ENCODE peak calls at places on chromosomes 13 and 19, in nine cellular contexts. X, B, H, D, Y, J, G, Q and E are unnamed samples.

GRCh38 chr13:84400711-84401110 is 518.4 kb upstream of the SLITRK1 start:
- DNase-seq in B (no peak), Y (peak; percentile 1), Q (no peak), J (peak; percentile 27), G (no peak), D (no peak), H (no peak), X (no peak), E (no peak)

GRCh38 chr13:91368676-91369425 is 21.4 kb downstream of the MIR17HG start:
- DNase-seq in B (no peak), H (no peak), Y (no peak), Q (no peak), G (no peak), X (no peak), J (no peak), D (no peak), E (no peak)

GRCh38 chr19:5974721-5975387 is 3.1 kb downstream of the RANBP3 start:
- DNase-seq in X (no peak), G (no peak), D (no peak), Y (no peak), J (no peak), Q (no peak), H (no peak), B (peak; percentile 69), E (no peak)

GRCh38 chr19:39546599-39546998 is 6.6 kb upstream of the EID2 start:
- DNase-seq in G (no peak), B (no peak), X (no peak), H (no peak), J (no peak), D (no peak), Y (no peak), Q (no peak), E (peak; percentile 34)

GRCh38 chr19:46040952-46041500 is at the start of gene IGFL4:
- DNase-seq in D (no peak), X (no peak), G (no peak), Y (no peak), B (no peak), J (peak; percentile 48), H (no peak), Q (no peak), E (no peak)

GRCh38 chr13:98214008-98214643 is 37.1 kb upstream of the RNF113B start:
- DNase-seq in J (no peak), B (no peak), G (peak; percentile 74), Q (no peak), H (no peak), X (peak; percentile 56), Y (peak; percentile 59), D (no peak), E (no peak)

GRCh38 chr13:30696278-30697176 is 38.8 kb upstream of the ALOX5AP start:
- DNase-seq in B (no peak), G (peak; percentile 40), Q (no peak), J (peak; percentile 22), H (peak; percentile 67), D (peak; percentile 45), Y (no peak), X (no peak), E (peak; percentile 47)

GRCh38 chr19:48726573-48726972 is 7.0 kb upstream of the MAMSTR start:
- DNase-seq in X (no peak), Y (no peak), H (no peak), G (no peak), B (no peak), Q (no peak), J (no peak), D (no peak), E (no peak)

GRCh38 chr19:38990949-38991697 is 15.6 kb upstream of the FBXO17 start:
- DNase-seq in X (no peak), Q (no peak), J (no peak), D (no peak), Y (no peak), G (no peak), B (no peak), H (no peak), E (no peak)

GRCh38 chr19:54392078-54392477 is 23.2 kb upstream of the TTYH1 start:
- DNase-seq in G (no peak), Q (no peak), H (no peak), B (no peak), J (no peak), Y (no peak), X (no peak), D (no peak), E (no peak)

GRCh38 chr19:19338082-19338481 is 17.5 kb downstream of the MAU2 start:
- DNase-seq in Q (no peak), G (no peak), H (no peak), D (no peak), X (no peak), J (no peak), B (no peak), Y (no peak), E (no peak)

GRCh38 chr13:42610623-42611022 is 36.7 kb downstream of the TNFSF11 start:
- DNase-seq in Y (no peak), X (no peak), Q (no peak), B (no peak), H (no peak), G (no peak), J (no peak), D (no peak), E (no peak)

GRCh38 chr19:46021531-46022041 is 1.3 kb downstream of the PGLYRP1 start:
- DNase-seq in G (no peak), X (no peak), Y (no peak), Q (no peak), D (no peak), H (peak; percentile 58), B (no peak), J (no peak), E (peak; percentile 69)

GRCh38 chr19:42254083-42254849 is 662 bp downstream of the ERF start:
- DNase-seq in H (peak; percentile 86), X (peak; percentile 83), G (peak; percentile 66), Q (peak; percentile 62), Y (peak; percentile 62), B (peak; percentile 68), D (peak; percentile 79), J (no peak), E (peak; percentile 72)

GRCh38 chr13:75628811-75629210 is 7.3 kb upstream of the LMO7 start:
- DNase-seq in G (no peak), D (no peak), Y (no peak), J (no peak), Q (no peak), H (no peak), B (no peak), X (no peak), E (no peak)

GRCh38 chr13:63693696-63694095 is 2278.0 kb upstream of the PCDH20 start:
- DNase-seq in Y (no peak), H (no peak), D (no peak), G (no peak), X (no peak), J (no peak), Q (no peak), B (no peak), E (no peak)

GRCh38 chr13:38630780-38631179 is 56.1 kb upstream of the FREM2 start:
- DNase-seq in G (no peak), H (no peak), D (no peak), Q (no peak), J (no peak), B (no peak), X (no peak), Y (no peak), E (no peak)

GRCh38 chr19:42075364-42075615 is 676 bp upstream of the ZNF574 start:
- DNase-seq in B (no peak), H (no peak), Q (no peak), X (no peak), D (no peak), Y (no peak), G (no peak), J (no peak), E (no peak)

GRCh38 chr19:11164879-11165406 is 9.4 kb upstream of the SPC24 start:
- DNase-seq in Y (no peak), Q (no peak), B (no peak), H (no peak), D (peak; percentile 89), X (peak; percentile 96), J (no peak), G (no peak), E (no peak)

GRCh38 chr13:112844879-112845278 is 124.1 kb upstream of the MCF2L start:
- DNase-seq in B (no peak), D (no peak), Q (no peak), H (no peak), X (no peak), Y (no peak), J (no peak), G (no peak), E (no peak)

GRCh38 chr19:33204136-33204973 is 10.2 kb downstream of the LRP3 start:
- DNase-seq in J (no peak), D (no peak), B (no peak), Q (no peak), G (no peak), Y (no peak), X (no peak), H (no peak), E (no peak)

GRCh38 chr19:11479470-11480080 is 1.3 kb downstream of the ELAVL3 start:
- DNase-seq in B (peak; percentile 52), D (peak; percentile 34), Y (no peak), H (peak; percentile 95), Q (peak; percentile 40), G (no peak), J (peak; percentile 86), X (no peak), E (peak; percentile 92)

GRCh38 chr13:18944501-18945068 is 237.0 kb downstream of the TUBA3C start:
- DNase-seq in X (no peak), Y (no peak), B (peak; percentile 11), Q (no peak), D (no peak), J (no peak), H (no peak), G (no peak), E (no peak)

GRCh38 chr19:35253316-35254286 is 4.8 kb downstream of the LSR start:
- DNase-seq in Q (no peak), D (no peak), X (no peak), G (no peak), B (no peak), J (no peak), Y (no peak), H (peak; percentile 85), E (peak; percentile 30)

GRCh38 chr13:30331331-30331771 is 24.0 kb upstream of the KATNAL1 start:
- DNase-seq in H (no peak), D (peak; percentile 22), Q (no peak), J (no peak), B (no peak), Y (no peak), G (no peak), X (peak; percentile 93), E (no peak)

GRCh38 chr19:56120371-56121179 is 520 bp downstream of the ZNF787 start:
- DNase-seq in J (no peak), G (peak; percentile 76), H (peak; percentile 85), D (peak; percentile 83), X (peak; percentile 61), B (peak; percentile 92), Y (peak; percentile 93), Q (peak; percentile 45), E (peak; percentile 51)

GRCh38 chr19:860481-861098 is 1.1 kb downstream of the CFD start:
- DNase-seq in H (peak; percentile 80), Y (peak; percentile 87), J (no peak), G (peak; percentile 59), D (peak; percentile 76), Q (peak; percentile 52), X (no peak), B (peak; percentile 87), E (no peak)

GRCh38 chr13:101916758-101917474 is 464.4 kb downstream of the ITGBL1 start:
- DNase-seq in G (no peak), B (peak; percentile 15), X (no peak), Y (no peak), H (peak; percentile 65), J (no peak), Q (no peak), D (no peak), E (no peak)

GRCh38 chr19:55265173-55265572 is 6.4 kb upstream of the PPP6R1 start:
- DNase-seq in X (no peak), Q (no peak), J (no peak), D (no peak), H (no peak), B (no peak), Y (no peak), G (no peak), E (no peak)

GRCh38 chr19:4456843-4457653 is 546 bp downstream of the UBXN6 start:
- DNase-seq in Q (peak; percentile 52), Y (peak; percentile 82), X (peak; percentile 61), G (peak; percentile 67), D (peak; percentile 51), H (peak; percentile 90), J (no peak), B (peak; percentile 85), E (peak; percentile 71)

GRCh38 chr19:4233282-4233853 is 4.0 kb downstream of the EBI3 start:
- DNase-seq in D (peak; percentile 36), G (peak; percentile 73), H (peak; percentile 93), Q (peak; percentile 58), X (no peak), J (peak; percentile 3), Y (no peak), B (peak; percentile 76), E (peak; percentile 85)